ENCODE peak calls at places on chromosomes 11 and 22, in ten cellular contexts. D is transverse colon, G is H1, V is testis, C is body of pancreas, W is Peyer's patch, L is sigmoid colon, O is HCT116, Z is ovary, I is prostate gland. S is an unnamed sample.

GRCh38 chr11:125929445-125930075 is 16.3 kb upstream of the VSIG10L2 start:
- DNase-seq in D (no peak), G (no peak), V (no peak), C (no peak), W (no peak), L (no peak), O (no peak), Z (no peak), I (no peak), S (no peak)

GRCh38 chr11:8097062-8097814 is 16.2 kb downstream of the TUB start:
- DNase-seq in D (no peak), G (peak; percentile 31), V (peak; percentile 13), C (no peak), W (no peak), L (peak; percentile 39), O (no peak), Z (no peak), I (no peak), S (peak; percentile 10)

GRCh38 chr11:120431633-120432032 is 79.9 kb upstream of the GRIK4 start:
- DNase-seq in D (no peak), G (no peak), V (no peak), C (no peak), W (no peak), L (no peak), O (peak; percentile 27), Z (no peak), I (no peak), S (no peak)

GRCh38 chr22:37842015-37842793 is 1.9 kb downstream of the ANKRD54 start:
- DNase-seq in D (no peak), G (no peak), V (peak; percentile 75), C (peak; percentile 70), W (no peak), L (no peak), O (no peak), Z (peak; percentile 48), I (no peak), S (no peak)

GRCh38 chr11:77278595-77279506 is 22.6 kb downstream of the GDPD4 start:
- DNase-seq in D (no peak), G (no peak), V (no peak), C (no peak), W (no peak), L (no peak), O (no peak), Z (no peak), I (no peak), S (no peak)

GRCh38 chr11:109939176-109939810 is 153.9 kb upstream of the ZC3H12C start:
- DNase-seq in D (peak; percentile 11), G (no peak), V (peak; percentile 56), C (peak; percentile 63), W (no peak), L (no peak), O (peak; percentile 85), Z (no peak), I (peak; percentile 29), S (no peak)

GRCh38 chr11:28983780-28984179 is 875.6 kb downstream of the METTL15 start:
- DNase-seq in D (no peak), G (no peak), V (no peak), C (peak; percentile 26), W (no peak), L (no peak), O (no peak), Z (no peak), I (no peak), S (no peak)

GRCh38 chr11:11279956-11280689 is 72.9 kb downstream of the CSNK2A3 start:
- DNase-seq in D (no peak), G (no peak), V (no peak), C (no peak), W (no peak), L (peak; percentile 49), O (no peak), Z (no peak), I (no peak), S (no peak)

GRCh38 chr22:16936625-16937024 is 71.4 kb downstream of the GAB4 start:
- DNase-seq in D (no peak), G (no peak), V (no peak), C (no peak), W (no peak), L (no peak), O (no peak), Z (no peak), I (no peak), S (no peak)
- H3K27ac ChIP-seq in D (no peak overlapping the region), G (no peak overlapping the region), V (no peak overlapping the region), C (no peak overlapping the region), W (no peak overlapping the region), L (no peak overlapping the region), O (no peak overlapping the region), Z (no peak overlapping the region), I (no peak overlapping the region), S (no peak overlapping the region)

DNA sequence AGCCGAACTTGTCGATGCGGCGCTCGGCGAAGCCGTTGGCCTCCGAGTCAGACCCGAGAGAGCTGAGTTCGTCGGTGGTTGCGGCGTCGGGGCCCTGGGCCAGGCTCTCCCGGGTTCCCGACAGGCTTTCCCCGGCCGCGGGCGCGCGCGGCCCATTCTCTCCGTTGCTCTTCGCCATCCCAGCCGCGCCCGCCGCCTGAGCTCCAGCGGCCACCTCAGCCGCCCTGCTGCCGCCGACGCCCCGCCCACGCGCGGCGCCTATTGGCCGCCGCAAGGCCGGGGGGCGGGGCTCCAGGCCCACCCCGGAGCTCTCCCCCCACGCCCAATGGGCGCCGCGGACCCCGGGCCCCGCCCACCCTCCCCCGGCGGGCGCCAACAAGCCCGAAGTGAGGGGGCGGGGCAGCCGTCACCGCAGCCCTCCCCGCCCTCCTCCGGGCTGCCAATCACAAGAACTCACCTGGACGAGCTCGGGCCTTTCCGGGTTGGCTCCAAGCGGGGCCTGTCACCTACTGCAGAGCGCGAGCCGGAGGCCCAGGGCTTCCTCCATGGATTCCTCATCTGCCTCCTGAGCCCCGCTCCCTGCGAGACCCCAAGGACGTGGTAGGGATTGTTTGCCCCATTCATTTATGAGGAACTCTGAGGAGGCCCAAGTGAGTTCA is at the start of gene TBC1D10A:
- DNase-seq in D (peak; percentile 96), G (peak; percentile 92), V (peak; percentile 96), C (peak; percentile 98), W (peak; percentile 97), L (peak; percentile 94), O (peak; percentile 85), Z (peak; percentile 91), I (peak; percentile 96), S (peak; percentile 97)
- TF ChIP-seq POLR2A in D (peak; percentile 90), G (no peak), V (peak; percentile 73), C (peak; percentile 88), W (peak; percentile 75), L (peak; percentile 68), O (no peak), Z (peak; percentile 87), I (peak; percentile 97), S (peak; percentile 28)

GRCh38 chr11:1757861-1758610 is 5.7 kb downstream of the CTSD start:
- DNase-seq in D (peak; percentile 58), G (no peak), V (no peak), C (no peak), W (no peak), L (no peak), O (no peak), Z (no peak), I (no peak), S (no peak)

GRCh38 chr11:1759851-1760220 is 3.9 kb downstream of the CTSD start:
- DNase-seq in D (no peak), G (no peak), V (no peak), C (no peak), W (no peak), L (no peak), O (no peak), Z (no peak), I (no peak), S (no peak)

GRCh38 chr11:1760351-1761109 is 3.2 kb downstream of the CTSD start:
- DNase-seq in D (peak; percentile 71), G (no peak), V (peak; percentile 56), C (peak; percentile 54), W (no peak), L (peak; percentile 92), O (no peak), Z (peak; percentile 43), I (no peak), S (peak; percentile 86)

GRCh38 chr11:1758611-1759150 is 5.0 kb downstream of the CTSD start:
- DNase-seq in D (no peak), G (no peak), V (no peak), C (no peak), W (no peak), L (no peak), O (no peak), Z (no peak), I (no peak), S (no peak)

DNA sequence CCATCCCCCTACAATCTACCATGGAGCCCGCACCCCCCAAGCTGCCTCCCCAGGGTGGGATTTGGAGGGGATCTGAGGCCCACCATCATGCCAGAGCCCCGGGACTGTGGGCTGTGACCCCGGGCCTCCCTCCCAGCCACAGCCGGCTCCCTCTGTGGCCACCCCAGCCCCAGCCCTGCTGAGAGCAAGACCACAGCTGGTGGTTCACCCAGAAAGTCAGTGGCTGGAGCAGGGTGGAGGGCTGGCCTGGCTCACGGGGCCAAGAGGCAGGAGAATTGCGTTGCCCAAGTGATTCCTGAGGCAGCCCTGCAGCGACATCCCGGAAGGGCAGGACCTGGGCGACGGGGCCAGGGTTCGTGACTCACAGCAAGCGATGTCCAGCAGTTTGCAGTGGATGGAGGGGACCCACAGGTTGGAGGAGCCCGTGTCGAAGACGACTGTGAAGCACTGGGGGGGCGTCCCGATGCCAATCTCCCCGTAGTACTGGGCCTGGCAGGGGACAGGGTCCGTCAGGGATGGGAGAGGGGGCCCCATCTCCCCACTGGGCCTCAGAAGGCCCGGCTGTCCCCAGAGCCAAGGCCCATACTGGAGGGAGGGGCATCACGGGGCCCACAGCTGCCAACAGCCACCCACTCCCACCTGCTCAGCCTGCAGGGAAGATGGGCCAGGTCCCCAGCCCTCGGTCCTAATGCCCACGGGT is 4.4 kb downstream of the CTSD start:
- DNase-seq in D (no peak), G (no peak), V (no peak), C (no peak), W (no peak), L (no peak), O (no peak), Z (peak; percentile 19), I (no peak), S (no peak)
- H3K27ac ChIP-seq in D (peak overlapping the region; percentile 83), G (no peak overlapping the region), V (no peak overlapping the region), C (peak overlapping the region; percentile 14), W (peak overlapping the region; percentile 89), L (no peak overlapping the region), O (no peak overlapping the region), Z (no peak overlapping the region), I (no peak overlapping the region), S (peak overlapping the region; percentile 98)

GRCh38 chr11:68146704-68147474 is 25.7 kb upstream of the CHKA start:
- DNase-seq in D (peak; percentile 84), G (no peak), V (peak; percentile 47), C (peak; percentile 87), W (peak; percentile 86), L (no peak), O (no peak), Z (no peak), I (peak; percentile 60), S (peak; percentile 85)

GRCh38 chr11:68148071-68148805 is 27.1 kb upstream of the CHKA start:
- DNase-seq in D (no peak), G (no peak), V (no peak), C (no peak), W (no peak), L (no peak), O (no peak), Z (no peak), I (no peak), S (no peak)

GRCh38 chr11:68143310-68143689 is 22.1 kb upstream of the CHKA start:
- DNase-seq in D (no peak), G (no peak), V (no peak), C (no peak), W (no peak), L (no peak), O (no peak), Z (no peak), I (no peak), S (no peak)

GRCh38 chr11:68145120-68145866 is 24.1 kb upstream of the CHKA start:
- DNase-seq in D (no peak), G (no peak), V (no peak), C (peak; percentile 81), W (no peak), L (no peak), O (no peak), Z (no peak), I (no peak), S (peak; percentile 58)

GRCh38 chr11:68146010-68146540 is 24.9 kb upstream of the CHKA start:
- DNase-seq in D (peak; percentile 96), G (no peak), V (peak; percentile 90), C (peak; percentile 100), W (peak; percentile 97), L (peak; percentile 89), O (no peak), Z (no peak), I (peak; percentile 89), S (peak; percentile 99)
- TF ChIP-seq POLR2A in D (peak; percentile 85), G (no peak), V (no peak), C (peak; percentile 67), W (peak; percentile 63), L (peak; percentile 57), O (no peak), Z (no peak), I (peak; percentile 41), S (no peak)

S was measured in stomach.